ENCODE peak calls at places on chromosomes 6 and 20, in five cellular contexts. One of them, this sample, is unnamed.

GRCh38 chr6:45423111-45423900 is 45.6 kb upstream of the SUPT3H start:
- DNase-seq in fibroblast of pulmonary artery: no peak
- DNase-seq in PC-3: peak
- DNase-seq in nephron progenitor cell: peak
- DNase-seq in neural progenitor cell: peak
- DNase-seq in this sample: peak

GRCh38 chr6:17907467-17908229 is 79.8 kb downstream of the KIF13A start:
- DNase-seq in nephron progenitor cell: no peak
- DNase-seq in fibroblast of pulmonary artery: peak
- DNase-seq in PC-3: peak
- DNase-seq in neural progenitor cell: no peak
- DNase-seq in this sample: peak

GRCh38 chr6:75275067-75275466 is 9.5 kb downstream of the TMEM30A start:
- DNase-seq in fibroblast of pulmonary artery: peak
- DNase-seq in PC-3: peak
- DNase-seq in nephron progenitor cell: no peak
- DNase-seq in neural progenitor cell: no peak
- DNase-seq in this sample: no peak

GRCh38 chr6:15523679-15524630 is 138.9 kb downstream of the DTNBP1 start:
- DNase-seq in fibroblast of pulmonary artery: no peak
- DNase-seq in nephron progenitor cell: no peak
- DNase-seq in PC-3: no peak
- DNase-seq in neural progenitor cell: no peak
- DNase-seq in this sample: no peak

GRCh38 chr6:142013875-142014495 is 118.7 kb upstream of the GJE1 start:
- DNase-seq in neural progenitor cell: peak
- DNase-seq in fibroblast of pulmonary artery: no peak
- DNase-seq in PC-3: peak
- DNase-seq in nephron progenitor cell: no peak
- DNase-seq in this sample: no peak

GRCh38 chr20:64121586-64121985 is 14.2 kb upstream of the NPBWR2 start:
- DNase-seq in fibroblast of pulmonary artery: no peak
- DNase-seq in nephron progenitor cell: no peak
- DNase-seq in neural progenitor cell: no peak
- DNase-seq in PC-3: no peak
- DNase-seq in this sample: peak

GRCh38 chr20:401682-402495 is 6.2 kb upstream of the RBCK1 start:
- DNase-seq in fibroblast of pulmonary artery: peak
- DNase-seq in PC-3: peak
- DNase-seq in neural progenitor cell: no peak
- DNase-seq in nephron progenitor cell: no peak
- DNase-seq in this sample: no peak

GRCh38 chr20:50625986-50626677 is 65.2 kb downstream of the RIPOR3 start:
- DNase-seq in fibroblast of pulmonary artery: peak
- DNase-seq in neural progenitor cell: peak
- DNase-seq in nephron progenitor cell: peak
- DNase-seq in PC-3: peak
- DNase-seq in this sample: peak

GRCh38 chr6:150874184-150874583 is 8.7 kb downstream of the MTHFD1L start:
- DNase-seq in PC-3: no peak
- DNase-seq in neural progenitor cell: no peak
- DNase-seq in nephron progenitor cell: no peak
- DNase-seq in fibroblast of pulmonary artery: no peak
- DNase-seq in this sample: no peak

GRCh38 chr20:25148181-25148981 is 47.1 kb upstream of the ENTPD6 start:
- DNase-seq in fibroblast of pulmonary artery: peak
- DNase-seq in neural progenitor cell: peak
- DNase-seq in nephron progenitor cell: no peak
- DNase-seq in PC-3: no peak
- DNase-seq in this sample: peak

GRCh38 chr20:1637755-1638154 is 17.9 kb upstream of the SIRPB1 start:
- DNase-seq in PC-3: no peak
- DNase-seq in neural progenitor cell: no peak
- DNase-seq in fibroblast of pulmonary artery: no peak
- DNase-seq in nephron progenitor cell: no peak
- DNase-seq in this sample: no peak

GRCh38 chr6:134564705-134565104 is 246.8 kb upstream of the SGK1 start:
- DNase-seq in PC-3: no peak
- DNase-seq in neural progenitor cell: no peak
- DNase-seq in nephron progenitor cell: no peak
- DNase-seq in fibroblast of pulmonary artery: no peak
- DNase-seq in this sample: no peak

GRCh38 chr6:129677634-129678325 is 32.2 kb downstream of the ARHGAP18 start:
- DNase-seq in nephron progenitor cell: no peak
- DNase-seq in neural progenitor cell: no peak
- DNase-seq in fibroblast of pulmonary artery: peak
- DNase-seq in PC-3: peak
- DNase-seq in this sample: no peak

GRCh38 chr6:35370799-35371493 is 28.6 kb downstream of the PPARD start:
- DNase-seq in PC-3: no peak
- DNase-seq in neural progenitor cell: no peak
- DNase-seq in fibroblast of pulmonary artery: no peak
- DNase-seq in nephron progenitor cell: no peak
- DNase-seq in this sample: peak

GRCh38 chr6:52371656-52372151 is 9.8 kb downstream of the PAQR8 start:
- DNase-seq in neural progenitor cell: no peak
- DNase-seq in nephron progenitor cell: no peak
- DNase-seq in PC-3: no peak
- DNase-seq in fibroblast of pulmonary artery: peak
- DNase-seq in this sample: no peak

GRCh38 chr20:38222231-38222922 is 38.2 kb downstream of the KIAA1755 start:
- DNase-seq in nephron progenitor cell: peak
- DNase-seq in fibroblast of pulmonary artery: peak
- DNase-seq in PC-3: peak
- DNase-seq in neural progenitor cell: peak
- DNase-seq in this sample: peak

GRCh38 chr20:378961-379336 is 1.6 kb upstream of the TRIB3 start:
- DNase-seq in fibroblast of pulmonary artery: no peak
- DNase-seq in PC-3: no peak
- DNase-seq in neural progenitor cell: no peak
- DNase-seq in nephron progenitor cell: no peak
- DNase-seq in this sample: no peak

GRCh38 chr6:34511923-34512737 is 44.0 kb downstream of the SPDEF start:
- DNase-seq in nephron progenitor cell: no peak
- DNase-seq in neural progenitor cell: no peak
- DNase-seq in PC-3: no peak
- DNase-seq in fibroblast of pulmonary artery: no peak
- DNase-seq in this sample: no peak

GRCh38 chr6:162056745-162057144 is 670.8 kb downstream of the PRKN start:
- DNase-seq in PC-3: peak
- DNase-seq in neural progenitor cell: peak
- DNase-seq in fibroblast of pulmonary artery: peak
- DNase-seq in nephron progenitor cell: peak
- DNase-seq in this sample: peak

GRCh38 chr6:138576303-138576702 is 77.0 kb upstream of the NHSL1 start:
- DNase-seq in neural progenitor cell: peak
- DNase-seq in nephron progenitor cell: no peak
- DNase-seq in PC-3: no peak
- DNase-seq in fibroblast of pulmonary artery: no peak
- DNase-seq in this sample: no peak

GRCh38 chr6:67877288-67877687 is 757.8 kb upstream of the ADGRB3 start:
- DNase-seq in neural progenitor cell: no peak
- DNase-seq in PC-3: no peak
- DNase-seq in fibroblast of pulmonary artery: no peak
- DNase-seq in nephron progenitor cell: no peak
- DNase-seq in this sample: no peak

GRCh38 chr6:136955123-136955522 is 33.0 kb downstream of the SLC35D3 start:
- DNase-seq in neural progenitor cell: no peak
- DNase-seq in PC-3: no peak
- DNase-seq in fibroblast of pulmonary artery: no peak
- DNase-seq in nephron progenitor cell: no peak
- DNase-seq in this sample: no peak

GRCh38 chr20:25574411-25574810 is 10.9 kb downstream of the NINL start:
- DNase-seq in nephron progenitor cell: no peak
- DNase-seq in PC-3: peak
- DNase-seq in neural progenitor cell: no peak
- DNase-seq in fibroblast of pulmonary artery: peak
- DNase-seq in this sample: no peak

GRCh38 chr6:33061987-33062386 is 11.5 kb downstream of the HLA-DPA1 start:
- DNase-seq in neural progenitor cell: no peak
- DNase-seq in nephron progenitor cell: no peak
- DNase-seq in PC-3: peak
- DNase-seq in fibroblast of pulmonary artery: peak
- DNase-seq in this sample: no peak

GRCh38 chr6:33508935-33509926 is 54.9 kb downstream of the ZBTB9 start:
- DNase-seq in neural progenitor cell: no peak
- DNase-seq in PC-3: no peak
- DNase-seq in nephron progenitor cell: peak
- DNase-seq in fibroblast of pulmonary artery: no peak
- DNase-seq in this sample: no peak

GRCh38 chr6:108562503-108562993 is 1.8 kb downstream of the FOXO3 start:
- DNase-seq in fibroblast of pulmonary artery: peak
- DNase-seq in nephron progenitor cell: peak
- DNase-seq in PC-3: peak
- DNase-seq in neural progenitor cell: peak
- DNase-seq in this sample: peak

GRCh38 chr6:27591660-27592059 is 118.8 kb upstream of the ZNF184 start:
- DNase-seq in PC-3: peak
- DNase-seq in fibroblast of pulmonary artery: peak
- DNase-seq in neural progenitor cell: peak
- DNase-seq in nephron progenitor cell: peak
- DNase-seq in this sample: no peak

GRCh38 chr20:50628326-50628725 is 63.0 kb downstream of the RIPOR3 start:
- DNase-seq in nephron progenitor cell: no peak
- DNase-seq in fibroblast of pulmonary artery: no peak
- DNase-seq in neural progenitor cell: peak
- DNase-seq in PC-3: no peak
- DNase-seq in this sample: no peak

GRCh38 chr6:5181494-5182287 is 79.1 kb downstream of the LYRM4 start:
- DNase-seq in fibroblast of pulmonary artery: peak
- DNase-seq in neural progenitor cell: no peak
- DNase-seq in nephron progenitor cell: no peak
- DNase-seq in PC-3: no peak
- DNase-seq in this sample: no peak

GRCh38 chr20:43987531-43987930 is 72.9 kb downstream of the TOX2 start:
- DNase-seq in neural progenitor cell: peak
- DNase-seq in PC-3: no peak
- DNase-seq in nephron progenitor cell: no peak
- DNase-seq in fibroblast of pulmonary artery: no peak
- DNase-seq in this sample: no peak